ENCODE peak calls at places on chromosome 4, in four cellular contexts. One of them, this sample, is unnamed.

GRCh38 chr4:188399834-188400233 is 260.6 kb downstream of the TRIML1 start:
- DNase-seq in SHP77 treated with DMSO at 0.1 percent for 48 hours: no peak
- DNase-seq in heart left ventricle: no peak
- DNase-seq in EH: no peak
- DNase-seq in this sample: no peak

GRCh38 chr4:139593091-139593564 is 37.1 kb upstream of the SETD7 start:
- DNase-seq in SHP77 treated with DMSO at 0.1 percent for 48 hours: no peak
- DNase-seq in heart left ventricle: no peak
- DNase-seq in EH: peak; percentile 71
- DNase-seq in this sample: no peak

GRCh38 chr4:147799986-147800555 is 68.2 kb downstream of the ARHGAP10 start:
- DNase-seq in SHP77 treated with DMSO at 0.1 percent for 48 hours: no peak
- DNase-seq in heart left ventricle: no peak
- DNase-seq in EH: no peak
- DNase-seq in this sample: no peak

GRCh38 chr4:168540086-168540864 is 43.4 kb downstream of the PALLD start:
- DNase-seq in heart left ventricle: no peak
- DNase-seq in SHP77 treated with DMSO at 0.1 percent for 48 hours: no peak
- DNase-seq in EH: peak; percentile 95
- DNase-seq in this sample: no peak

GRCh38 chr4:152289963-152290362 is 245.9 kb downstream of the FBXW7 start:
- DNase-seq in heart left ventricle: no peak
- DNase-seq in SHP77 treated with DMSO at 0.1 percent for 48 hours: no peak
- DNase-seq in EH: no peak
- DNase-seq in this sample: no peak

GRCh38 chr4:183507928-183508327 is 3.1 kb downstream of the ING2 start:
- DNase-seq in SHP77 treated with DMSO at 0.1 percent for 48 hours: no peak
- DNase-seq in heart left ventricle: no peak
- DNase-seq in EH: no peak
- DNase-seq in this sample: no peak

GRCh38 chr4:46459308-46459707 is 69.4 kb upstream of the GABRA2 start:
- DNase-seq in heart left ventricle: no peak
- DNase-seq in EH: no peak
- DNase-seq in SHP77 treated with DMSO at 0.1 percent for 48 hours: no peak
- DNase-seq in this sample: no peak

GRCh38 chr4:121421594-121421993 is 40.8 kb upstream of the QRFPR start:
- DNase-seq in heart left ventricle: no peak
- DNase-seq in EH: no peak
- DNase-seq in SHP77 treated with DMSO at 0.1 percent for 48 hours: peak; percentile 1
- DNase-seq in this sample: no peak

GRCh38 chr4:126750723-126751122 is 882.0 kb upstream of the INTU start:
- DNase-seq in SHP77 treated with DMSO at 0.1 percent for 48 hours: no peak
- DNase-seq in EH: no peak
- DNase-seq in heart left ventricle: no peak
- DNase-seq in this sample: no peak

GRCh38 chr4:26452565-26453531 is 37.4 kb downstream of the CCKAR start:
- DNase-seq in heart left ventricle: no peak
- DNase-seq in SHP77 treated with DMSO at 0.1 percent for 48 hours: peak; percentile 5
- DNase-seq in EH: no peak
- DNase-seq in this sample: no peak

GRCh38 chr4:25062098-25062497 is 31.4 kb upstream of the LGI2 start:
- DNase-seq in heart left ventricle: no peak
- DNase-seq in EH: no peak
- DNase-seq in SHP77 treated with DMSO at 0.1 percent for 48 hours: no peak
- DNase-seq in this sample: no peak

GRCh38 chr4:38678078-38678477 is 14.1 kb downstream of the KLF3 start:
- DNase-seq in EH: peak; percentile 92
- DNase-seq in heart left ventricle: no peak
- DNase-seq in SHP77 treated with DMSO at 0.1 percent for 48 hours: no peak
- DNase-seq in this sample: peak; percentile 42

GRCh38 chr4:71009091-71009490 is 15.6 kb downstream of the DCK start:
- DNase-seq in heart left ventricle: no peak
- DNase-seq in SHP77 treated with DMSO at 0.1 percent for 48 hours: no peak
- DNase-seq in EH: peak; percentile 68
- DNase-seq in this sample: no peak

GRCh38 chr4:150510176-150510875 is 71.6 kb upstream of the MAB21L2 start:
- DNase-seq in EH: peak; percentile 82
- DNase-seq in SHP77 treated with DMSO at 0.1 percent for 48 hours: no peak
- DNase-seq in heart left ventricle: no peak
- DNase-seq in this sample: no peak

GRCh38 chr4:24805036-24805435 is 9.7 kb downstream of the SOD3 start:
- DNase-seq in EH: no peak
- DNase-seq in heart left ventricle: no peak
- DNase-seq in SHP77 treated with DMSO at 0.1 percent for 48 hours: no peak
- DNase-seq in this sample: no peak

GRCh38 chr4:4677825-4678522 is 136.1 kb upstream of the STX18 start:
- DNase-seq in SHP77 treated with DMSO at 0.1 percent for 48 hours: no peak
- DNase-seq in EH: peak; percentile 73
- DNase-seq in heart left ventricle: no peak
- DNase-seq in this sample: peak; percentile 36

GRCh38 chr4:2417765-2418651 is at the start of gene ZFYVE28:
- DNase-seq in heart left ventricle: no peak
- DNase-seq in EH: peak; percentile 26
- DNase-seq in SHP77 treated with DMSO at 0.1 percent for 48 hours: no peak
- DNase-seq in this sample: no peak

GRCh38 chr4:185682236-185682635 is 129.8 kb downstream of the SORBS2 start:
- DNase-seq in SHP77 treated with DMSO at 0.1 percent for 48 hours: no peak
- DNase-seq in EH: peak; percentile 55
- DNase-seq in heart left ventricle: no peak
- DNase-seq in this sample: no peak

GRCh38 chr4:186644737-186645261 is 78.9 kb downstream of the FAT1 start:
- DNase-seq in SHP77 treated with DMSO at 0.1 percent for 48 hours: no peak
- DNase-seq in heart left ventricle: peak; percentile 49
- DNase-seq in EH: peak; percentile 42
- DNase-seq in this sample: no peak

GRCh38 chr4:25676221-25676620 is 20.6 kb downstream of the SLC34A2 start:
- DNase-seq in heart left ventricle: no peak
- DNase-seq in EH: no peak
- DNase-seq in SHP77 treated with DMSO at 0.1 percent for 48 hours: no peak
- DNase-seq in this sample: no peak

GRCh38 chr4:34112573-34112972 is 2131.7 kb downstream of the ARAP2 start:
- DNase-seq in EH: no peak
- DNase-seq in heart left ventricle: no peak
- DNase-seq in SHP77 treated with DMSO at 0.1 percent for 48 hours: no peak
- DNase-seq in this sample: no peak

GRCh38 chr4:186116698-186117097 is 12.2 kb downstream of the FAM149A start:
- DNase-seq in EH: no peak
- DNase-seq in heart left ventricle: no peak
- DNase-seq in SHP77 treated with DMSO at 0.1 percent for 48 hours: no peak
- DNase-seq in this sample: no peak

GRCh38 chr4:130478406-130478805 is 1382.5 kb downstream of the C4orf33 start:
- DNase-seq in SHP77 treated with DMSO at 0.1 percent for 48 hours: no peak
- DNase-seq in EH: peak; percentile 10
- DNase-seq in heart left ventricle: no peak
- DNase-seq in this sample: no peak

GRCh38 chr4:109989044-109989443 is 76.4 kb downstream of the EGF start:
- DNase-seq in heart left ventricle: no peak
- DNase-seq in SHP77 treated with DMSO at 0.1 percent for 48 hours: no peak
- DNase-seq in EH: no peak
- DNase-seq in this sample: no peak

GRCh38 chr4:20816287-20816686 is 116.0 kb downstream of the PACRGL start:
- DNase-seq in SHP77 treated with DMSO at 0.1 percent for 48 hours: no peak
- DNase-seq in heart left ventricle: no peak
- DNase-seq in EH: no peak
- DNase-seq in this sample: no peak

GRCh38 chr4:106240699-106241098 is 75.3 kb downstream of the TBCK start:
- DNase-seq in EH: no peak
- DNase-seq in SHP77 treated with DMSO at 0.1 percent for 48 hours: no peak
- DNase-seq in heart left ventricle: no peak
- DNase-seq in this sample: no peak

GRCh38 chr4:46946914-46947313 is 37.9 kb upstream of the COX7B2 start:
- DNase-seq in EH: peak; percentile 2
- DNase-seq in SHP77 treated with DMSO at 0.1 percent for 48 hours: no peak
- DNase-seq in heart left ventricle: no peak
- DNase-seq in this sample: no peak

GRCh38 chr4:168515222-168516011 is 18.6 kb downstream of the PALLD start:
- DNase-seq in EH: no peak
- DNase-seq in SHP77 treated with DMSO at 0.1 percent for 48 hours: peak; percentile 51
- DNase-seq in heart left ventricle: peak; percentile 53
- DNase-seq in this sample: no peak

GRCh38 chr4:162163892-162164759 is at the start of gene FSTL5:
- DNase-seq in heart left ventricle: peak; percentile 39
- DNase-seq in SHP77 treated with DMSO at 0.1 percent for 48 hours: peak; percentile 82
- DNase-seq in EH: peak; percentile 12
- DNase-seq in this sample: peak; percentile 34

GRCh38 chr4:155759372-155760252 is 791 bp downstream of the GUCY1B1 start:
- DNase-seq in heart left ventricle: peak; percentile 89
- DNase-seq in SHP77 treated with DMSO at 0.1 percent for 48 hours: no peak
- DNase-seq in EH: peak; percentile 5
- DNase-seq in this sample: no peak

GRCh38 chr4:82900016-82900334 is 560 bp upstream of the THAP9 start:
- DNase-seq in SHP77 treated with DMSO at 0.1 percent for 48 hours: no peak
- DNase-seq in heart left ventricle: no peak
- DNase-seq in EH: no peak
- DNase-seq in this sample: no peak

GRCh38 chr4:12924253-12924652 is 559.9 kb downstream of the RAB28 start:
- DNase-seq in SHP77 treated with DMSO at 0.1 percent for 48 hours: no peak
- DNase-seq in EH: no peak
- DNase-seq in heart left ventricle: no peak
- DNase-seq in this sample: no peak

GRCh38 chr4:145528601-145529000 is 46.9 kb downstream of the SMAD1 start:
- DNase-seq in heart left ventricle: no peak
- DNase-seq in SHP77 treated with DMSO at 0.1 percent for 48 hours: no peak
- DNase-seq in EH: no peak
- DNase-seq in this sample: no peak

GRCh38 chr4:173288296-173288695 is 45.9 kb downstream of the HMGB2 start:
- DNase-seq in EH: peak; percentile 65
- DNase-seq in heart left ventricle: peak; percentile 69
- DNase-seq in SHP77 treated with DMSO at 0.1 percent for 48 hours: no peak
- DNase-seq in this sample: peak; percentile 82

GRCh38 chr4:110900206-110900769 is 277.4 kb upstream of the PITX2 start:
- DNase-seq in heart left ventricle: no peak
- DNase-seq in EH: peak; percentile 20
- DNase-seq in SHP77 treated with DMSO at 0.1 percent for 48 hours: no peak
- DNase-seq in this sample: no peak